ENCODE peak calls at places on chromosomes 6 and 20, in ten cellular contexts. One of them, this sample, is unnamed.

GRCh38 chr6:135221505-135221904 is 40.4 kb downstream of the MYB start:
- DNase-seq in GM12864: no peak
- DNase-seq in HFFc6: no peak
- DNase-seq in psoas muscle: no peak
- DNase-seq in SK-N-SH: no peak
- DNase-seq in HL-60: no peak
- DNase-seq in breast epithelium: no peak
- DNase-seq in neural progenitor cell: no peak
- DNase-seq in tibial artery: no peak
- DNase-seq in Panc1: no peak
- DNase-seq in this sample: no peak

GRCh38 chr20:44031822-44032582 is 117.3 kb downstream of the TOX2 start:
- DNase-seq in GM12864: no peak
- DNase-seq in HFFc6: no peak
- DNase-seq in psoas muscle: no peak
- DNase-seq in SK-N-SH: no peak
- DNase-seq in HL-60: no peak
- DNase-seq in breast epithelium: no peak
- DNase-seq in neural progenitor cell: no peak
- DNase-seq in tibial artery: no peak
- DNase-seq in Panc1: no peak
- DNase-seq in this sample: no peak

GRCh38 chr6:26240981-26241770 is 123.8 kb upstream of the BTN3A2 start:
- DNase-seq in GM12864: peak; percentile 61
- DNase-seq in HFFc6: peak; percentile 51
- DNase-seq in psoas muscle: no peak
- DNase-seq in SK-N-SH: no peak
- DNase-seq in HL-60: no peak
- DNase-seq in breast epithelium: no peak
- DNase-seq in neural progenitor cell: peak; percentile 45
- DNase-seq in tibial artery: no peak
- DNase-seq in Panc1: no peak
- DNase-seq in this sample: no peak

GRCh38 chr6:13725570-13725969 is 13.9 kb upstream of the RANBP9 start:
- DNase-seq in GM12864: no peak
- DNase-seq in HFFc6: peak; percentile 35
- DNase-seq in psoas muscle: no peak
- DNase-seq in SK-N-SH: no peak
- DNase-seq in HL-60: no peak
- DNase-seq in breast epithelium: no peak
- DNase-seq in neural progenitor cell: no peak
- DNase-seq in tibial artery: no peak
- DNase-seq in Panc1: no peak
- DNase-seq in this sample: no peak

GRCh38 chr20:47142782-47143170 is 213.7 kb downstream of the ZMYND8 start:
- DNase-seq in GM12864: no peak
- DNase-seq in HFFc6: no peak
- DNase-seq in psoas muscle: no peak
- DNase-seq in SK-N-SH: no peak
- DNase-seq in HL-60: no peak
- DNase-seq in breast epithelium: no peak
- DNase-seq in neural progenitor cell: no peak
- DNase-seq in tibial artery: no peak
- DNase-seq in Panc1: no peak
- DNase-seq in this sample: no peak

GRCh38 chr6:14016930-14017625 is 92.3 kb downstream of the RNF182 start:
- DNase-seq in GM12864: no peak
- DNase-seq in HFFc6: no peak
- DNase-seq in psoas muscle: no peak
- DNase-seq in SK-N-SH: no peak
- DNase-seq in HL-60: no peak
- DNase-seq in breast epithelium: no peak
- DNase-seq in neural progenitor cell: no peak
- DNase-seq in tibial artery: no peak
- DNase-seq in Panc1: no peak
- DNase-seq in this sample: no peak

GRCh38 chr20:59402697-59403096 is 102.3 kb downstream of the EDN3 start:
- DNase-seq in GM12864: no peak
- DNase-seq in HFFc6: no peak
- DNase-seq in psoas muscle: no peak
- DNase-seq in SK-N-SH: peak; percentile 41
- DNase-seq in HL-60: peak; percentile 4
- DNase-seq in breast epithelium: no peak
- DNase-seq in neural progenitor cell: no peak
- DNase-seq in tibial artery: no peak
- DNase-seq in Panc1: no peak
- DNase-seq in this sample: no peak

GRCh38 chr6:145310116-145310515 is 425.2 kb downstream of the EPM2A start:
- DNase-seq in GM12864: no peak
- DNase-seq in HFFc6: peak; percentile 68
- DNase-seq in psoas muscle: no peak
- DNase-seq in SK-N-SH: no peak
- DNase-seq in HL-60: no peak
- DNase-seq in breast epithelium: no peak
- DNase-seq in neural progenitor cell: no peak
- DNase-seq in tibial artery: no peak
- DNase-seq in Panc1: no peak
- DNase-seq in this sample: no peak

GRCh38 chr6:19838442-19839236 is 1.5 kb downstream of the ID4 start:
- DNase-seq in GM12864: no peak
- DNase-seq in HFFc6: no peak
- DNase-seq in psoas muscle: peak; percentile 54
- DNase-seq in SK-N-SH: peak; percentile 45
- DNase-seq in HL-60: no peak
- DNase-seq in breast epithelium: peak; percentile 59
- DNase-seq in neural progenitor cell: peak; percentile 70
- DNase-seq in tibial artery: peak; percentile 32
- DNase-seq in Panc1: no peak
- DNase-seq in this sample: peak; percentile 43

GRCh38 chr20:61173966-61174725 is 77.9 kb upstream of the CDH4 start:
- DNase-seq in GM12864: no peak
- DNase-seq in HFFc6: peak; percentile 53
- DNase-seq in psoas muscle: no peak
- DNase-seq in SK-N-SH: no peak
- DNase-seq in HL-60: no peak
- DNase-seq in breast epithelium: no peak
- DNase-seq in neural progenitor cell: no peak
- DNase-seq in tibial artery: no peak
- DNase-seq in Panc1: no peak
- DNase-seq in this sample: no peak

GRCh38 chr6:154458565-154459475 is 51.7 kb downstream of the CNKSR3 start:
- DNase-seq in GM12864: no peak
- DNase-seq in HFFc6: peak; percentile 23
- DNase-seq in psoas muscle: no peak
- DNase-seq in SK-N-SH: peak; percentile 63
- DNase-seq in HL-60: no peak
- DNase-seq in breast epithelium: no peak
- DNase-seq in neural progenitor cell: no peak
- DNase-seq in tibial artery: no peak
- DNase-seq in Panc1: no peak
- DNase-seq in this sample: no peak

DNA sequence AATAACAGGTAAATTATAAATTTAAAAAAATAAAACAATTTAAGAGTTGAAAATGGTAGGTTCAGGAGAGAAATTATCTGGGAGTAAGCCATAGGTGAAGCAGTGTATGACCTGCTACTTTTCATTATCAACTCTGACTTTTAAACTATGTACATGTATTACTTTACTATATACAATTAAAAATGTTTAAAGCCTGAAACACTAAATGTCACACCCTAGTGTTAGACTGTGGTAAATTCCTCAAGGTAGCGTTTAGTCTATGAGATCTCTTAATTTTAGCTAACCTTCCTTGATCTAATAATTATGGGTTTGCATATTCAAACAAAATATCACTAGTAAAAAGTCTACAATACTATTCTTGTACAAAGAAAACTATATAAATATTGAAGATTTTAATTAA is 22.3 kb upstream of the TBC1D32 start:
- DNase-seq in GM12864: no peak
- DNase-seq in HFFc6: no peak
- DNase-seq in psoas muscle: no peak
- DNase-seq in SK-N-SH: no peak
- DNase-seq in HL-60: no peak
- DNase-seq in breast epithelium: no peak
- DNase-seq in neural progenitor cell: no peak
- DNase-seq in tibial artery: no peak
- DNase-seq in Panc1: no peak
- DNase-seq in this sample: no peak
- TF ChIP-seq CTCF in GM12864: no peak
- TF ChIP-seq CTCF in HFFc6: peak; percentile 61
- TF ChIP-seq CTCF in psoas muscle: no peak
- TF ChIP-seq CTCF in SK-N-SH: peak; percentile 29
- TF ChIP-seq CTCF in HL-60: no peak
- TF ChIP-seq CTCF in breast epithelium: no peak
- TF ChIP-seq CTCF in neural progenitor cell: peak; percentile 27
- TF ChIP-seq CTCF in tibial artery: no peak
- TF ChIP-seq CTCF in Panc1: peak; percentile 32
- TF ChIP-seq CTCF in this sample: no peak

DNA sequence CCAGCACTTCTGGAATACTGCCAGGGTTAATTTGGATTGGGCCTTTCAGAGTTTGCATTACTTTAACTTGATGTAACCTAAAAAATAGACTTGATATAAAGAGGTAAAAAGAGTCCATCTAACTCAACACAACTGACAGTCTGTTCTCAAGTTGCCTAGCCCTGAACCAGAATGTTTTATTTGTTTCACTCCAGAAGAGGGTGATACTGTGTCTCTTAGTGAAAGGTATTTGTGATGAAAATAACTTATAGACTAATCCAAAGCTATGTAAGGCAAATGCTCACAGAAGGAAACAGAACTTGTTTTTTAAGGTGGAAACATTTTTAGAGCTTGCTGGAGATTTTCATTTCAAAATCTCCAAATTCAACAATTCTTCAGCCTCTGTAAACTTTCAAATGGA is 469.1 kb upstream of the RUNX2 start:
- DNase-seq in GM12864: no peak
- DNase-seq in HFFc6: no peak
- DNase-seq in psoas muscle: no peak
- DNase-seq in SK-N-SH: no peak
- DNase-seq in HL-60: no peak
- DNase-seq in breast epithelium: no peak
- DNase-seq in neural progenitor cell: no peak
- DNase-seq in tibial artery: no peak
- DNase-seq in Panc1: no peak
- DNase-seq in this sample: no peak
- TF ChIP-seq CTCF in GM12864: no peak
- TF ChIP-seq CTCF in HFFc6: no peak
- TF ChIP-seq CTCF in psoas muscle: no peak
- TF ChIP-seq CTCF in SK-N-SH: no peak
- TF ChIP-seq CTCF in HL-60: no peak
- TF ChIP-seq CTCF in breast epithelium: no peak
- TF ChIP-seq CTCF in neural progenitor cell: no peak
- TF ChIP-seq CTCF in tibial artery: no peak
- TF ChIP-seq CTCF in Panc1: no peak
- TF ChIP-seq CTCF in this sample: no peak

GRCh38 chr6:122476131-122476530 is 4.5 kb upstream of the SERINC1 start:
- DNase-seq in GM12864: no peak
- DNase-seq in HFFc6: peak; percentile 25
- DNase-seq in psoas muscle: no peak
- DNase-seq in SK-N-SH: peak; percentile 38
- DNase-seq in HL-60: no peak
- DNase-seq in breast epithelium: no peak
- DNase-seq in neural progenitor cell: peak; percentile 25
- DNase-seq in tibial artery: no peak
- DNase-seq in Panc1: peak; percentile 8
- DNase-seq in this sample: no peak
- TF ChIP-seq CTCF in GM12864: no peak
- TF ChIP-seq CTCF in HFFc6: peak; percentile 77
- TF ChIP-seq CTCF in psoas muscle: peak; percentile 45
- TF ChIP-seq CTCF in SK-N-SH: peak; percentile 76
- TF ChIP-seq CTCF in HL-60: no peak
- TF ChIP-seq CTCF in breast epithelium: no peak
- TF ChIP-seq CTCF in neural progenitor cell: peak; percentile 73
- TF ChIP-seq CTCF in tibial artery: peak; percentile 24
- TF ChIP-seq CTCF in Panc1: peak; percentile 46
- TF ChIP-seq CTCF in this sample: no peak

GRCh38 chr6:152271681-152272464 is 365.3 kb downstream of the SYNE1 start:
- DNase-seq in GM12864: no peak
- DNase-seq in HFFc6: peak; percentile 32
- DNase-seq in psoas muscle: no peak
- DNase-seq in SK-N-SH: no peak
- DNase-seq in HL-60: no peak
- DNase-seq in breast epithelium: no peak
- DNase-seq in neural progenitor cell: no peak
- DNase-seq in tibial artery: peak; percentile 48
- DNase-seq in Panc1: no peak
- DNase-seq in this sample: peak; percentile 11

GRCh38 chr6:152265651-152266050 is 371.5 kb downstream of the SYNE1 start:
- DNase-seq in GM12864: no peak
- DNase-seq in HFFc6: no peak
- DNase-seq in psoas muscle: no peak
- DNase-seq in SK-N-SH: no peak
- DNase-seq in HL-60: no peak
- DNase-seq in breast epithelium: no peak
- DNase-seq in neural progenitor cell: no peak
- DNase-seq in tibial artery: no peak
- DNase-seq in Panc1: no peak
- DNase-seq in this sample: no peak

GRCh38 chr6:152268846-152269442 is 368.2 kb downstream of the SYNE1 start:
- DNase-seq in GM12864: no peak
- DNase-seq in HFFc6: no peak
- DNase-seq in psoas muscle: no peak
- DNase-seq in SK-N-SH: no peak
- DNase-seq in HL-60: no peak
- DNase-seq in breast epithelium: no peak
- DNase-seq in neural progenitor cell: no peak
- DNase-seq in tibial artery: no peak
- DNase-seq in Panc1: no peak
- DNase-seq in this sample: no peak

GRCh38 chr6:152270301-152270925 is 366.7 kb downstream of the SYNE1 start:
- DNase-seq in GM12864: no peak
- DNase-seq in HFFc6: peak; percentile 55
- DNase-seq in psoas muscle: no peak
- DNase-seq in SK-N-SH: no peak
- DNase-seq in HL-60: no peak
- DNase-seq in breast epithelium: no peak
- DNase-seq in neural progenitor cell: no peak
- DNase-seq in tibial artery: no peak
- DNase-seq in Panc1: no peak
- DNase-seq in this sample: no peak

DNA sequence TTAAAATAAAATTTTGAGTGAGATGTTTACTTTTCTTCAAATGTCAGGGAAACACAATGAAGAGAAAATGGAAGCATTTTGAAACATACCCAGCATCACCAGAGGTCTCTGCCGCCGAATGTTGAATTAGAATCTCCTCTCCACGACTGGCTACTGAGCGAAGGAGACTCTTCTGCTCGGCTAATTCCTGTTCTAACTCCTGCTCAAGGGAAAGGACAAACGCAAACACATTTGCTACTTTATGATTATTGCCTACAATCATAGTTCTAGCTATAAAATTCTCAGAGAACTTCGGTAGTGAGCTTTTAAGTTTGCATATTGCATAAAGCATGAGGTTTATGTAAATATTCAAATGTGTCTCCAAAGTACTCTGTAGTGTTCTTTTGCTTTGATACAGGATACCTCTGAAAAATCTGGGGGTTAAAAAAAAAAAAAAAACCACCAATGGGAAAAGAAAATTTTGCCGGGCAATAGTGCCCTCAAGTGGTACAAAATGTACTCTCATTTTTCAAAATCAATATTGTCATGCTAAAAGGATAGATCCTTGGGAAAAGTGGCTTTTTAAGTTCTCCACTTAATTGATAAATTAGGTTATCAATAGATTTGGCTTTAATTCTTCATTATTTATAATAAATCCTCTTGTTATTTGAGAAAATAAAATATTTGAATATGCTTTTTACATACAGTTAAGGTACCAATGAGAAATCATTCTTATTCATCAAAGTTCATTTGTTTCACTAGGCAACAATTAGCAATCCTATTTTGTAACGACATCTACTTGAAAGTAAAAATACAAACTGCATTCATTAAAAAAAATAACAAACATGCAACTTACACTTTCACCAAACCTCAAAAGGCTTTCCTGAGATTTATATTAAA is 369.0 kb downstream of the SYNE1 start:
- DNase-seq in GM12864: no peak
- DNase-seq in HFFc6: no peak
- DNase-seq in psoas muscle: no peak
- DNase-seq in SK-N-SH: peak; percentile 43
- DNase-seq in HL-60: no peak
- DNase-seq in breast epithelium: no peak
- DNase-seq in neural progenitor cell: peak; percentile 59
- DNase-seq in tibial artery: no peak
- DNase-seq in Panc1: peak; percentile 4
- DNase-seq in this sample: peak; percentile 14
- TF ChIP-seq CTCF in GM12864: peak; percentile 38
- TF ChIP-seq CTCF in HFFc6: peak; percentile 86
- TF ChIP-seq CTCF in psoas muscle: peak; percentile 68
- TF ChIP-seq CTCF in SK-N-SH: peak; percentile 72
- TF ChIP-seq CTCF in HL-60: peak; percentile 7
- TF ChIP-seq CTCF in breast epithelium: peak; percentile 32
- TF ChIP-seq CTCF in neural progenitor cell: peak; percentile 79
- TF ChIP-seq CTCF in tibial artery: peak; percentile 49
- TF ChIP-seq CTCF in Panc1: peak; percentile 66
- TF ChIP-seq CTCF in this sample: peak; percentile 11